ENCODE peak calls at places on chromosome 6, in nine cellular contexts. W is BE2C, A is left lung, I is ovary, T is AG04449, K is AG09309, Q is H9, B is foreskin fibroblast, D is retinal pigment epithelial cell. M is an unnamed sample.

GRCh38 chr6:33156561-33156960 is 35.7 kb downstream of the COL11A2 start:
- DNase-seq in W (no peak), A (no peak), I (no peak), T (no peak), K (no peak), Q (no peak), B (no peak), D (no peak), M (no peak)

GRCh38 chr6:52019092-52019491 is 68.3 kb downstream of the PKHD1 start:
- DNase-seq in W (no peak), A (no peak), I (no peak), T (no peak), K (no peak), Q (no peak), B (no peak), D (no peak), M (no peak)

GRCh38 chr6:16344756-16345155 is 106.4 kb downstream of the GMPR start:
- DNase-seq in W (no peak), A (no peak), I (no peak), T (no peak), K (no peak), Q (no peak), B (peak; percentile 49), D (no peak), M (no peak)

GRCh38 chr6:149249370-149250357 is 67.8 kb upstream of the TAB2 start:
- DNase-seq in W (no peak), A (no peak), I (no peak), T (no peak), K (no peak), Q (no peak), B (no peak), D (no peak), M (no peak)

GRCh38 chr6:169172946-169173345 is 80.7 kb downstream of the THBS2 start:
- DNase-seq in W (no peak), A (no peak), I (no peak), T (no peak), K (no peak), Q (no peak), B (peak; percentile 52), D (no peak), M (no peak)

GRCh38 chr6:144334150-144334708 is 49.1 kb downstream of the UTRN start:
- DNase-seq in W (no peak), A (peak; percentile 53), I (no peak), T (no peak), K (no peak), Q (no peak), B (no peak), D (no peak), M (peak; percentile 53)

GRCh38 chr6:157019115-157019628 is 242.0 kb downstream of the ARID1B start:
- DNase-seq in W (peak; percentile 29), A (no peak), I (no peak), T (no peak), K (no peak), Q (peak; percentile 35), B (peak; percentile 38), D (no peak), M (no peak)

GRCh38 chr6:32785781-32786533 is 22.6 kb upstream of the HLA-DQB2 start:
- DNase-seq in W (peak; percentile 31), A (no peak), I (no peak), T (no peak), K (peak; percentile 10), Q (peak; percentile 52), B (peak; percentile 65), D (peak; percentile 9), M (peak; percentile 55)

GRCh38 chr6:29509711-29510110 is 22.0 kb upstream of the MAS1L start:
- DNase-seq in W (no peak), A (no peak), I (no peak), T (no peak), K (no peak), Q (peak; percentile 14), B (no peak), D (no peak), M (no peak)

GRCh38 chr6:124029535-124029934 is 225.9 kb downstream of the NKAIN2 start:
- DNase-seq in W (no peak), A (no peak), I (no peak), T (no peak), K (no peak), Q (no peak), B (no peak), D (no peak), M (no peak)

DNA sequence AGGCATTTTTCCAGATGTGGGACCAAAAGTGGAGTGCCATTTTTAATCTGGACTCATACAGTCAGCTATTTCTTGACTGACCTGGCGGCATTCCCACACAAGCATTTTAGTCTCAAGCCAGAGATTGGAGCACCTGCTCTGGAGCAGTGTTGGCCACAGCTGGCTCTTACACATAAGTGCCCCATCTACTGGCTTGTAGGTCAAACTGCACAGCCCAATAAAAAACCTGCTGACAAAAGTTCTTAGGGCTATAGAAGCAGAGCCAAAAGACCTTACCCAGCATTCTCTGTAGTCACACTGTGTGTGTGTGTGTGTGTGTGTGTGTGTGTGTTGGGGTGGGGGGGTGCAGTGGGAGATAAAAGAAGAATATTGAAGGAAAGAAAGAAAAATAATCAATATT is 38.6 kb upstream of the SENP6 start:
- DNase-seq in W (peak; percentile 42), A (no peak), I (no peak), T (no peak), K (no peak), Q (peak; percentile 67), B (peak; percentile 27), D (no peak), M (no peak)
- TF ChIP-seq CTCF in W (peak; percentile 76), A (peak; percentile 9), I (no peak), T (peak; percentile 39), K (peak; percentile 39), Q (peak; percentile 69), B (peak; percentile 54), D (peak; percentile 55), M (peak; percentile 30)

DNA sequence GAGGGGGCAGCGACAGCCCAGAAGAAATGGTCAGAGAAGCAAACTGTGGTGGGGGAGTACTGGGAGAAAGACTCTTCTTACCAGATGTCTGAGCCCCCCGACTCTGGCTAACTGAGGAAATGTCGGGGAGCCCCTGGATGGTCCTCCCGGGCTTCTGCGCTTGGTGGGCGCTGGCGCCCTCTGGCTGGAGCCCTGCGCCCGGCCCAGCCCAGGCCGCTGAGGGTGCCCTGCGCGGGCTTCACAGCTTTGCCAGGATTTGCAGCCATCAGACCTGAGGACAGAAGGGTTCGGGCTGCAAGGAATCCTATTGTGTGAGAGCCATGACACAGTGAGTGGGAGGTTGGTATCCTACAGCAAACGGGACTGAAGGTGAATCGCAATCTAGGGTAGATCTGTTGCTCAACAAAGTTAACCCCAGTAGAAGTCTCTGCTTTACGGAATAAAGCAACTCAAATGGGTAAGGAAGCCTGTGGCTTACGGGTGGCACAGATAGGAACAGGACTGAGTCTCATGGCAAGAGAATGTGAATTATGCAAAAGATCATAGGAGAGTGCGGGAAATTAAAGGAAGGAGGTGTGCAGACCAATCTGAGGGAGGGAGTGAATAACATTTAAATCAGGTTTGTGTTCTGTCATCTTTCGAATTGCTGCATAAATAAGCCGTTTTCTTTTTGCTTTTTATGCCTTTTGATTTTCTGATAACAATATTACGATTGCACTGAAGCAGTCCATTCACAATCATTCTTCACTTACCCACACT is 719 bp upstream of the RCAN2 start:
- DNase-seq in W (peak; percentile 18), A (peak; percentile 39), I (peak; percentile 68), T (no peak), K (no peak), Q (peak; percentile 71), B (peak; percentile 75), D (no peak), M (no peak)
- TF ChIP-seq CTCF in W (peak; percentile 58), A (peak; percentile 16), I (peak; percentile 55), T (peak; percentile 74), K (peak; percentile 80), Q (peak; percentile 64), B (peak; percentile 85), D (peak; percentile 81), M (peak; percentile 17)

DNA sequence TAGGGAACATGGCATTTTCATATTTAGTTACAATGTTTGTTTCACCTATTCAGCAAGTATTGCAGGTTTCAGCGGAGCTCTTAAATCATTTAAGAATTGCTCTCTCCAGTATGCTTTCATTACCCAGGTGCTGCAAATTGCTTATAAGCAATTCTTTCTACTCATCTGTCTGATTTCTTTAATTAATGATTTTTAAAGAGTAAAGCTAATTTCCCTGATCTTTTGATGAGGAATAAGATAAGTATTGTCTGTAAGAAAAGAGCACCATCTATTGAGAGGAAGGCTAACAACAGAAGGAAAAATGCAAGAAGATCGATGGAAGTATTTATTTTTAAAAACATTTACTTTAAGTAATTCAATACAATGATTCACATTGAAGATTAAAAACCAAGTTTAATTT is 2.0 kb downstream of the OPRM1 start:
- DNase-seq in W (no peak), A (no peak), I (no peak), T (no peak), K (no peak), Q (no peak), B (no peak), D (no peak), M (no peak)
- TF ChIP-seq CTCF in W (peak; percentile 42), A (no peak), I (no peak), T (no peak), K (no peak), Q (no peak), B (no peak), D (no peak), M (no peak)

GRCh38 chr6:113967777-113968176 is 3.2 kb downstream of the HDAC2 start:
- DNase-seq in W (no peak), A (no peak), I (no peak), T (no peak), K (no peak), Q (no peak), B (no peak), D (no peak), M (no peak)

GRCh38 chr6:113968472-113968871 is 2.5 kb downstream of the HDAC2 start:
- DNase-seq in W (no peak), A (no peak), I (no peak), T (no peak), K (no peak), Q (no peak), B (no peak), D (no peak), M (no peak)

GRCh38 chr6:113971786-113972185 is 838 bp upstream of the HDAC2 start:
- DNase-seq in W (no peak), A (no peak), I (no peak), T (no peak), K (no peak), Q (no peak), B (peak; percentile 52), D (no peak), M (no peak)

GRCh38 chr6:113969888-113970807 is 800 bp downstream of the HDAC2 start:
- DNase-seq in W (peak; percentile 64), A (peak; percentile 73), I (peak; percentile 73), T (no peak), K (no peak), Q (peak; percentile 47), B (peak; percentile 69), D (no peak), M (peak; percentile 59)

DNA sequence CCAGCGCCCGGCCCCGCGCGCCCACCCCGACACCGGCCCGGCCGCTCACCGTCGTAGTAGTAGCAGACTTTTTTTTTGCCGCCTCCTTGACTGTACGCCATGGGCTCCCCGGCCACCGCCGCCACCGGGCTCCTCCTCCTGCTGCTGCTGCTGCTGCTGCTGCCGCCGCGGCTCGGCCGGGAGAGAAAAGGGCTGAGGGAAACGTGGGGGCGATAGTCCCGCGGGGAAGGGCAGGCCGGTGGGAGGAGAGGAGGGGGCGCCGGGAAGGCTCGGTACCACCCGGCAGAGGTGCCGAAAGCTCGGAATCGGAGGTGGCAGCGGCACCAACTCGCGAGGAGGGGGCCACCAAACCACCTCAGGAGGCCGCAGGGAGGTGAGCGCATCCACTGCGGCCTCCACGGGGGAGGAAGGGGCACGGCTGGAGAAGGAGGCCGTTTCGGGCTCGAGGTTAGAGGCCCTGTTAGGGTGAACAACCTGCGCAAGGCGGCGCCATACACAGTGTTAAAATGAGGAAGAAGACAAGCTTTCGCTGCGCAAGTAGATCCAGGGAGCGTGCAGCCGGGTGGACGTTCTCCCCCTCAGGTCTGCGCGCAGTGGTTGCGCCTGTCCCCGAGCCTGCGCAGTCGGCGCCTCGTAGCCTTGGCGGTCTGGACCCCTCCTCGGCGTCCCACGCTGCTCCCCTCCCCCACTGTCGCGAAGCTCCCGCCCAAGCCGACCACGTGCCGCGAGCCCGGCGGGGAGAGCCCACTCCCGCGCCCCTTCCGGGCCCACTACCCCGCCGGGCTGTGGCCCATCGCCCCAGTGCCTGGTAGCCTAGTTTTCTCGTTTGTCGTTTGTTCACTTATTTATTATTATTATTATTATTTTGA is at the start of gene HDAC2:
- DNase-seq in W (peak; percentile 92), A (peak; percentile 90), I (peak; percentile 89), T (no peak), K (peak; percentile 27), Q (peak; percentile 83), B (peak; percentile 94), D (peak; percentile 48), M (peak; percentile 78)
- TF ChIP-seq CTCF in W (peak; percentile 16), A (no peak), I (peak; percentile 22), T (no peak), K (no peak), Q (peak; percentile 17), B (no peak), D (no peak), M (no peak)

M was measured in CD14-positive monocyte.